ENCODE peak calls at places on chromosome 12, in six cellular contexts. One of them, this sample, is unnamed.

GRCh38 chr12:85951823-85952222 is 77.7 kb downstream of the NTS start:
- DNase-seq in gastrocnemius medialis: no peak
- DNase-seq in naive thymus-derived CD4-positive, alpha-beta T cell: no peak
- DNase-seq in GM23338: peak
- DNase-seq in stomach: no peak
- DNase-seq in CD8-positive, alpha-beta memory T cell: no peak
- DNase-seq in this sample: no peak

GRCh38 chr12:106131671-106132070 is 7.1 kb downstream of the NUAK1 start:
- DNase-seq in naive thymus-derived CD4-positive, alpha-beta T cell: no peak
- DNase-seq in stomach: no peak
- DNase-seq in CD8-positive, alpha-beta memory T cell: no peak
- DNase-seq in GM23338: no peak
- DNase-seq in gastrocnemius medialis: no peak
- DNase-seq in this sample: no peak

GRCh38 chr12:7093892-7094291 is 1.6 kb upstream of the C1R start:
- DNase-seq in GM23338: no peak
- DNase-seq in naive thymus-derived CD4-positive, alpha-beta T cell: no peak
- DNase-seq in stomach: no peak
- DNase-seq in CD8-positive, alpha-beta memory T cell: no peak
- DNase-seq in gastrocnemius medialis: no peak
- DNase-seq in this sample: no peak

GRCh38 chr12:25495336-25496097 is 57.6 kb downstream of the LMNTD1 start:
- DNase-seq in stomach: no peak
- DNase-seq in naive thymus-derived CD4-positive, alpha-beta T cell: no peak
- DNase-seq in gastrocnemius medialis: no peak
- DNase-seq in GM23338: no peak
- DNase-seq in CD8-positive, alpha-beta memory T cell: no peak
- DNase-seq in this sample: no peak

GRCh38 chr12:109196332-109196731 is 79.9 kb downstream of the ACACB start:
- DNase-seq in GM23338: no peak
- DNase-seq in gastrocnemius medialis: no peak
- DNase-seq in naive thymus-derived CD4-positive, alpha-beta T cell: no peak
- DNase-seq in stomach: no peak
- DNase-seq in CD8-positive, alpha-beta memory T cell: no peak
- DNase-seq in this sample: no peak

GRCh38 chr12:2922329-2922728 is 31.6 kb downstream of the TULP3 start:
- DNase-seq in stomach: no peak
- DNase-seq in CD8-positive, alpha-beta memory T cell: no peak
- DNase-seq in GM23338: peak
- DNase-seq in gastrocnemius medialis: no peak
- DNase-seq in naive thymus-derived CD4-positive, alpha-beta T cell: no peak
- DNase-seq in this sample: no peak

GRCh38 chr12:108787539-108787938 is 56.2 kb upstream of the CORO1C start:
- DNase-seq in GM23338: no peak
- DNase-seq in gastrocnemius medialis: no peak
- DNase-seq in CD8-positive, alpha-beta memory T cell: no peak
- DNase-seq in stomach: no peak
- DNase-seq in naive thymus-derived CD4-positive, alpha-beta T cell: no peak
- DNase-seq in this sample: no peak

GRCh38 chr12:117832459-117833457 is 136.0 kb downstream of the KSR2 start:
- DNase-seq in gastrocnemius medialis: no peak
- DNase-seq in CD8-positive, alpha-beta memory T cell: no peak
- DNase-seq in stomach: no peak
- DNase-seq in GM23338: no peak
- DNase-seq in naive thymus-derived CD4-positive, alpha-beta T cell: no peak
- DNase-seq in this sample: no peak

GRCh38 chr12:122732170-122732569 is 1.5 kb upstream of the HCAR1 start:
- DNase-seq in GM23338: no peak
- DNase-seq in naive thymus-derived CD4-positive, alpha-beta T cell: no peak
- DNase-seq in stomach: no peak
- DNase-seq in CD8-positive, alpha-beta memory T cell: no peak
- DNase-seq in gastrocnemius medialis: no peak
- DNase-seq in this sample: no peak

GRCh38 chr12:132622437-132623071 is 4.0 kb downstream of the P2RX2 start:
- DNase-seq in GM23338: no peak
- DNase-seq in stomach: no peak
- DNase-seq in naive thymus-derived CD4-positive, alpha-beta T cell: no peak
- DNase-seq in gastrocnemius medialis: no peak
- DNase-seq in CD8-positive, alpha-beta memory T cell: no peak
- DNase-seq in this sample: no peak

GRCh38 chr12:14643247-14643646 is 53.2 kb downstream of the GUCY2C start:
- DNase-seq in naive thymus-derived CD4-positive, alpha-beta T cell: no peak
- DNase-seq in CD8-positive, alpha-beta memory T cell: no peak
- DNase-seq in stomach: no peak
- DNase-seq in gastrocnemius medialis: no peak
- DNase-seq in GM23338: no peak
- DNase-seq in this sample: no peak

GRCh38 chr12:58564721-58565120 is 355.6 kb downstream of the LRIG3 start:
- DNase-seq in naive thymus-derived CD4-positive, alpha-beta T cell: no peak
- DNase-seq in GM23338: no peak
- DNase-seq in stomach: no peak
- DNase-seq in CD8-positive, alpha-beta memory T cell: no peak
- DNase-seq in gastrocnemius medialis: no peak
- DNase-seq in this sample: no peak

GRCh38 chr12:58566599-58566998 is 353.7 kb downstream of the LRIG3 start:
- DNase-seq in gastrocnemius medialis: no peak
- DNase-seq in CD8-positive, alpha-beta memory T cell: no peak
- DNase-seq in stomach: no peak
- DNase-seq in GM23338: no peak
- DNase-seq in naive thymus-derived CD4-positive, alpha-beta T cell: no peak
- DNase-seq in this sample: no peak

GRCh38 chr12:58563621-58564020 is 356.7 kb downstream of the LRIG3 start:
- DNase-seq in naive thymus-derived CD4-positive, alpha-beta T cell: no peak
- DNase-seq in stomach: no peak
- DNase-seq in GM23338: no peak
- DNase-seq in CD8-positive, alpha-beta memory T cell: no peak
- DNase-seq in gastrocnemius medialis: no peak
- DNase-seq in this sample: no peak

GRCh38 chr12:58567189-58567588 is 353.1 kb downstream of the LRIG3 start:
- DNase-seq in naive thymus-derived CD4-positive, alpha-beta T cell: no peak
- DNase-seq in gastrocnemius medialis: no peak
- DNase-seq in stomach: no peak
- DNase-seq in GM23338: no peak
- DNase-seq in CD8-positive, alpha-beta memory T cell: no peak
- DNase-seq in this sample: no peak
- H3K27ac ChIP-seq in naive thymus-derived CD4-positive, alpha-beta T cell: no peak
- H3K27ac ChIP-seq in gastrocnemius medialis: no peak
- H3K27ac ChIP-seq in stomach: no peak
- H3K27ac ChIP-seq in GM23338: no peak
- H3K27ac ChIP-seq in CD8-positive, alpha-beta memory T cell: no peak
- H3K27ac ChIP-seq in this sample: no peak

GRCh38 chr12:62217466-62218194 is 42.6 kb upstream of the USP15 start:
- DNase-seq in stomach: no peak
- DNase-seq in GM23338: no peak
- DNase-seq in CD8-positive, alpha-beta memory T cell: no peak
- DNase-seq in naive thymus-derived CD4-positive, alpha-beta T cell: no peak
- DNase-seq in gastrocnemius medialis: no peak
- DNase-seq in this sample: no peak

GRCh38 chr12:62211510-62211909 is 48.7 kb upstream of the USP15 start:
- DNase-seq in naive thymus-derived CD4-positive, alpha-beta T cell: no peak
- DNase-seq in gastrocnemius medialis: no peak
- DNase-seq in CD8-positive, alpha-beta memory T cell: no peak
- DNase-seq in stomach: no peak
- DNase-seq in GM23338: no peak
- DNase-seq in this sample: no peak

GRCh38 chr12:62210422-62210821 is 49.8 kb upstream of the USP15 start:
- DNase-seq in GM23338: peak
- DNase-seq in stomach: peak
- DNase-seq in gastrocnemius medialis: no peak
- DNase-seq in CD8-positive, alpha-beta memory T cell: no peak
- DNase-seq in naive thymus-derived CD4-positive, alpha-beta T cell: no peak
- DNase-seq in this sample: no peak

GRCh38 chr12:62215506-62215905 is 44.7 kb upstream of the USP15 start:
- DNase-seq in CD8-positive, alpha-beta memory T cell: no peak
- DNase-seq in stomach: no peak
- DNase-seq in naive thymus-derived CD4-positive, alpha-beta T cell: no peak
- DNase-seq in gastrocnemius medialis: no peak
- DNase-seq in GM23338: no peak
- DNase-seq in this sample: no peak

DNA sequence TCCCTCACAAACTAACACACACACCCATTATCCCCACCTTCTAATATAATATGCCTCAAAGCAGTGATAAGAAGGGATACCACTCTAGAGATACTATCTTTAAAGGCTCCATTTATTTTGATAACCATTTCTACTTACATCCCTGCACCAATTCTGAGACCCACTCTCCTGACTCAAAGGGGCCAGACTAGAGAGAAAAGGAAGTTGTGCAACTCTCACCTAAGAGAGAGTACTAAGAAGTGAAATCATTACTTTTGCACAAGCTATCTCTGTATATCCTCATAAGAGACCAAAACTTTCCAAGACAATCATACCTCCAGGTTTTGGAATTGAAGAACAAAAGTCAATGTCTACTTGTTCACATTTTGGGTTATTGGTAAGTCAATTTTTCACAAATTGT is 45.4 kb upstream of the USP15 start:
- DNase-seq in gastrocnemius medialis: no peak
- DNase-seq in CD8-positive, alpha-beta memory T cell: no peak
- DNase-seq in naive thymus-derived CD4-positive, alpha-beta T cell: no peak
- DNase-seq in stomach: no peak
- DNase-seq in GM23338: peak
- DNase-seq in this sample: no peak
- H3K27ac ChIP-seq in gastrocnemius medialis: peak
- H3K27ac ChIP-seq in CD8-positive, alpha-beta memory T cell: no peak
- H3K27ac ChIP-seq in naive thymus-derived CD4-positive, alpha-beta T cell: no peak
- H3K27ac ChIP-seq in stomach: no peak
- H3K27ac ChIP-seq in GM23338: no peak
- H3K27ac ChIP-seq in this sample: no peak

GRCh38 chr12:57897296-57897974 is 43.9 kb upstream of the ATP23 start:
- DNase-seq in GM23338: no peak
- DNase-seq in CD8-positive, alpha-beta memory T cell: no peak
- DNase-seq in naive thymus-derived CD4-positive, alpha-beta T cell: no peak
- DNase-seq in gastrocnemius medialis: no peak
- DNase-seq in stomach: no peak
- DNase-seq in this sample: no peak
- H3K27ac ChIP-seq in GM23338: no peak
- H3K27ac ChIP-seq in CD8-positive, alpha-beta memory T cell: no peak
- H3K27ac ChIP-seq in naive thymus-derived CD4-positive, alpha-beta T cell: no peak
- H3K27ac ChIP-seq in gastrocnemius medialis: peak
- H3K27ac ChIP-seq in stomach: no peak
- H3K27ac ChIP-seq in this sample: peak

GRCh38 chr12:104471336-104471735 is 14.6 kb downstream of the CHST11 start:
- DNase-seq in naive thymus-derived CD4-positive, alpha-beta T cell: no peak
- DNase-seq in GM23338: no peak
- DNase-seq in gastrocnemius medialis: no peak
- DNase-seq in CD8-positive, alpha-beta memory T cell: no peak
- DNase-seq in stomach: no peak
- DNase-seq in this sample: no peak
- H3K27ac ChIP-seq in naive thymus-derived CD4-positive, alpha-beta T cell: no peak
- H3K27ac ChIP-seq in GM23338: no peak
- H3K27ac ChIP-seq in gastrocnemius medialis: no peak
- H3K27ac ChIP-seq in CD8-positive, alpha-beta memory T cell: no peak
- H3K27ac ChIP-seq in stomach: no peak
- H3K27ac ChIP-seq in this sample: no peak

GRCh38 chr12:130121246-130122005 is 40.8 kb upstream of the FZD10 start:
- DNase-seq in GM23338: no peak
- DNase-seq in CD8-positive, alpha-beta memory T cell: no peak
- DNase-seq in naive thymus-derived CD4-positive, alpha-beta T cell: no peak
- DNase-seq in stomach: no peak
- DNase-seq in gastrocnemius medialis: no peak
- DNase-seq in this sample: no peak
- H3K27ac ChIP-seq in GM23338: no peak
- H3K27ac ChIP-seq in CD8-positive, alpha-beta memory T cell: no peak
- H3K27ac ChIP-seq in naive thymus-derived CD4-positive, alpha-beta T cell: no peak
- H3K27ac ChIP-seq in stomach: no peak
- H3K27ac ChIP-seq in gastrocnemius medialis: peak
- H3K27ac ChIP-seq in this sample: no peak

GRCh38 chr12:130485291-130486145 is 147.8 kb downstream of the PIWIL1 start:
- DNase-seq in GM23338: no peak
- DNase-seq in CD8-positive, alpha-beta memory T cell: no peak
- DNase-seq in stomach: no peak
- DNase-seq in naive thymus-derived CD4-positive, alpha-beta T cell: no peak
- DNase-seq in gastrocnemius medialis: no peak
- DNase-seq in this sample: no peak
- H3K27ac ChIP-seq in GM23338: no peak
- H3K27ac ChIP-seq in CD8-positive, alpha-beta memory T cell: no peak
- H3K27ac ChIP-seq in stomach: no peak
- H3K27ac ChIP-seq in naive thymus-derived CD4-positive, alpha-beta T cell: no peak
- H3K27ac ChIP-seq in gastrocnemius medialis: no peak
- H3K27ac ChIP-seq in this sample: no peak

DNA sequence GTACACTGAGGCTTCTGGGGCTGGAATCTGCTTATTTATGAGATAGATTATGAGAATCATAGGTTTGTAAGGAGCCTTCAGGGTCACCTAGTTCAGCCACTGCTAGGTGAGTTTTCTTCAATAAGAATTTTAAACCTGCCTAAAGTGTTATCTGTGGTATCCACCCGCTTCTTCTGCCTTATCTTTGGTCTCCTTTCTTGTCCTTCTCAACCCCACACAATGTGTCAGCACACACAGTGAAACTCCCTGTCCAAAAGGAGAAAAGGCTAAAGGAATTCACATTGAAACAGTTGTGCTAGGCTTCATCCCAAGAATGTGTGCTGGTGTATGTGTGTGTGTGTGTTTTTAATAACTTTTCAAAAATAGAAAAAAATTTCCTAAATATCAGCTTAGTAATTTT is 259.3 kb upstream of the BTG1 start:
- DNase-seq in CD8-positive, alpha-beta memory T cell: no peak
- DNase-seq in gastrocnemius medialis: no peak
- DNase-seq in stomach: no peak
- DNase-seq in naive thymus-derived CD4-positive, alpha-beta T cell: no peak
- DNase-seq in GM23338: no peak
- DNase-seq in this sample: no peak
- H3K27ac ChIP-seq in CD8-positive, alpha-beta memory T cell: peak
- H3K27ac ChIP-seq in gastrocnemius medialis: no peak
- H3K27ac ChIP-seq in stomach: no peak
- H3K27ac ChIP-seq in naive thymus-derived CD4-positive, alpha-beta T cell: peak
- H3K27ac ChIP-seq in GM23338: no peak
- H3K27ac ChIP-seq in this sample: no peak

DNA sequence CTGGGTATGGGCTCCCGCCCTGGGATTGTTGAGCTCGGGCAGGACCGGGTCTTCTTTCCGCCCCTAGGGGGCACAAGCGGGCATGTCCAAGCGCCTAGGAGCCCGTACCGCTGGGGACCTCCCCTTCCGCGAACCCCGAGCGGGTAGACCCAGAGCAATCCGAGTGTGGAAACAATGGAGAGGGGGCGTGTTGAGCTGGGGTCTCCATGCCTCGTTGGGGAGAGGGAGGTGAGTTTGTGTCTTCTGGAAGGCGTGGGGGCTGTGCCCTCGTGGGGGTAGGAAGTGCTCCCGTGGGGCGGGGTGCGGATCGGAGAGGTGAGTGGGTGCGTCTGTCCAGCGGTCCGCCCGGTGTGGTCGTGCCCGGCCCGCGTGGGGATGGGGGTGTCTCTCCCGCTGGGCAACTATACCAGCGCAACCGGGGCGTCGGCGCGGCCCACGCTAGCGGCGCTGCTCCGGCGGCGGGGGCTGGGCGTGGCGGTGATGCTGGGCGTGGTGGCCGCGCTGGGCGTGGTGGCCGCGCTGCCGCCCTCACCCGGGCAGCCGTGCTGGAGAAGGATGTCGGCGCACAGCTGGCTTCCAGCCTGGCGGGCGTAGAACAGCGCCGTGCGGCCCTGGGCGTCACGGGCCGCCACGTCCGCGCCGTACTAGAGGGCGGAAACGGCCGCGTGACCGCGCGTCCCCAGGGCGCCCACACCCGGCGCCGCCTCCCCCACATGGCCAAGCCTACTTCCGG is 12.2 kb downstream of the AGAP2 start:
- DNase-seq in naive thymus-derived CD4-positive, alpha-beta T cell: no peak
- DNase-seq in CD8-positive, alpha-beta memory T cell: no peak
- DNase-seq in gastrocnemius medialis: peak
- DNase-seq in stomach: peak
- DNase-seq in GM23338: peak
- DNase-seq in this sample: peak
- H3K27ac ChIP-seq in naive thymus-derived CD4-positive, alpha-beta T cell: peak
- H3K27ac ChIP-seq in CD8-positive, alpha-beta memory T cell: no peak
- H3K27ac ChIP-seq in gastrocnemius medialis: peak
- H3K27ac ChIP-seq in stomach: peak
- H3K27ac ChIP-seq in GM23338: no peak
- H3K27ac ChIP-seq in this sample: no peak